ENCODE peak calls at places on chromosomes 5 and 9, in six cellular contexts. R is CD8-positive, alpha-beta T cell; T is uterus; B is Karpas-422; H is kidney; X is tibial nerve. F is an unnamed sample. For H3K9me3, the result is how much of the 10 kb centered on the place peaks cover.

GRCh38 chr5:177093082-177093712 is 6.5 kb downstream of the FGFR4 start:
- DNase-seq in R (no peak), T (no peak), B (no peak), H (peak), X (no peak), F (no peak)

GRCh38 chr9:85553475-85553874 is 188.3 kb downstream of the AGTPBP1 start:
- DNase-seq in R (no peak), T (no peak), B (no peak), H (no peak), X (no peak), F (no peak)

GRCh38 chr9:120531683-120532300 is 48.2 kb downstream of the CDK5RAP2 start:
- DNase-seq in R (no peak), T (no peak), B (peak), H (no peak), X (no peak), F (no peak)

GRCh38 chr9:120715331-120715924 is 1.2 kb upstream of the MEGF9 start:
- DNase-seq in R (no peak), T (peak), B (peak), H (peak), X (peak), F (peak)

GRCh38 chr9:137694962-137695875 is 76.4 kb downstream of the EHMT1 start:
- DNase-seq in R (no peak), T (peak), B (peak), H (no peak), X (no peak), F (peak)

GRCh38 chr9:104386425-104387069 is 117.5 kb upstream of the OR13F1 start:
- DNase-seq in R (no peak), T (no peak), B (peak), H (no peak), X (no peak), F (no peak)

GRCh38 chr5:115243412-115243811 is 19.3 kb downstream of the PGGT1B start:
- DNase-seq in R (no peak), T (no peak), B (no peak), H (no peak), X (no peak), F (no peak)

GRCh38 chr5:20497356-20497755 is 509.4 kb upstream of the CDH18 start:
- DNase-seq in R (no peak), T (no peak), B (no peak), H (no peak), X (no peak), F (no peak)

GRCh38 chr9:107281164-107281563 is 1.9 kb upstream of the RAD23B start:
- DNase-seq in R (no peak), T (no peak), B (no peak), H (no peak), X (no peak), F (no peak)

GRCh38 chr5:67066815-67067214 is 129.8 kb downstream of the CD180 start:
- DNase-seq in R (no peak), T (no peak), B (no peak), H (no peak), X (no peak), F (no peak)

GRCh38 chr5:140574165-140574564 is 9.5 kb downstream of the SLC35A4 start:
- DNase-seq in R (no peak), T (no peak), B (no peak), H (no peak), X (no peak), F (peak)

GRCh38 chr5:111755264-111755941 is 1.6 kb downstream of the NREP start:
- DNase-seq in R (no peak), T (no peak), B (no peak), H (no peak), X (no peak), F (no peak)
- H3K4me3 ChIP-seq in R (no peak), T (no peak), B (no peak), H (peak), X (no peak), F (peak)

GRCh38 chr9:129517006-129517405 is 103.9 kb downstream of the C9orf50 start:
- DNase-seq in R (no peak), T (no peak), B (no peak), H (no peak), X (no peak), F (no peak)
- H3K9me3 ChIP-seq in R (under half), T (under half), B (under half), H (under half), X (under half), F (under half)

GRCh38 chr5:138468966-138469539 is 3.8 kb downstream of the EGR1 start:
- DNase-seq in R (no peak), T (no peak), B (no peak), H (no peak), X (no peak), F (no peak)

GRCh38 chr5:138467711-138468132 is 2.4 kb downstream of the EGR1 start:
- DNase-seq in R (no peak), T (no peak), B (no peak), H (no peak), X (no peak), F (no peak)

GRCh38 chr5:138470322-138471285 is 5.3 kb downstream of the EGR1 start:
- DNase-seq in R (no peak), T (no peak), B (no peak), H (no peak), X (no peak), F (no peak)

GRCh38 chr5:138468133-138468965 is 3.1 kb downstream of the EGR1 start:
- DNase-seq in R (no peak), T (no peak), B (no peak), H (no peak), X (no peak), F (no peak)

DNA sequence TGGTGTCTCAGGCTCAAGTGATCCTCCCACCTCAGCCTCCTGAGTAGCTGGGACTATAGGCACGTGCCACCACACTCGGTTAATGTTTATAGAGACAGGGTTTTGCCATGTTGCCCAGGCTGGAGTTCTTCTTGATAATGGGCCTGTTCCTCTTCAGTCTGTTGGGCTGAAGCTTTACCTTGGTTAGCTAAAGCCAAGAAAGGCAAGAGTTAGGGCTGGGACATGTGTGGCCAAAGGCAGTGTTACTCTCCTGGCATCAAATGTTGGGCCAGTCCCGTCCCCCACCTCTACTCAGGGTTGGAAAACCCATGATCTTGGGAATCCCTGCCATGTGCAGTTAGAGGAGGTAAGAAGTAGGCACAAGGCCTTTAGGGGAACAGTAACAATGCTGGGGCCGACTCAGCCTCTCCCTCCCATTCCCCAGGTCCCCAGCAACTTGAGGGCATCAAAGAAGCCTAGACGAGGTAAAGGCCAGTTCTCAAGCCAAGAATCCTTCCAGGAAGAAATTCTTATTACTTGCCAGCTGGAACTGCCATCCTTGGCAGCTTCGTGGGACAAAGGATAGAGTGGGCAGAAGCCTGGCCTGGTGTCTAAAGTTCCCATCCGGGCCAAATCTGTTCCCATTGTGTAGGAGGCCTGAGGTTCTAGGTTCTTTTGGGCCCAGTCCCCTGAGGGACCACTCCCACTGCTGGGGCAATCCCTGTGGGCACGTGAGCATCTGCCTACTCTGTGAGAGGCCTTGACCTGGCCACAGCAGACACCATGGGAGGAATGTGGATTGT is 4.5 kb downstream of the EGR1 start:
- DNase-seq in R (no peak), T (peak), B (no peak), H (no peak), X (no peak), F (peak)
- H3K4me3 ChIP-seq in R (no peak), T (no peak), B (no peak), H (no peak), X (no peak), F (no peak)

GRCh38 chr9:88421348-88421747 is 33.1 kb downstream of the SPIN1 start:
- DNase-seq in R (no peak), T (no peak), B (no peak), H (no peak), X (no peak), F (no peak)

GRCh38 chr9:88420227-88420626 is 32.0 kb downstream of the SPIN1 start:
- DNase-seq in R (no peak), T (peak), B (no peak), H (no peak), X (no peak), F (no peak)

GRCh38 chr9:88414298-88414697 is 26.1 kb downstream of the SPIN1 start:
- DNase-seq in R (no peak), T (no peak), B (no peak), H (no peak), X (no peak), F (no peak)

GRCh38 chr9:88418715-88419540 is 30.7 kb downstream of the SPIN1 start:
- DNase-seq in R (no peak), T (no peak), B (no peak), H (no peak), X (no peak), F (no peak)

GRCh38 chr9:88418025-88418424 is 29.8 kb downstream of the SPIN1 start:
- DNase-seq in R (no peak), T (no peak), B (no peak), H (no peak), X (no peak), F (no peak)
- H3K9me3 ChIP-seq in R (under half), T (under half), B (under half), H (under half), X (under half), F (under half)